ENCODE peak calls at places on chromosomes 3 and 15, in six cellular contexts. One of them, this sample, is unnamed.

GRCh38 chr3:58101499-58102370 is 93.5 kb downstream of the FLNB start:
- DNase-seq in stomach: peak
- DNase-seq in right lobe of liver: peak
- DNase-seq in brain microvascular endothelial cell: no peak
- DNase-seq in AG09319: no peak
- DNase-seq in progenitor cell of endocrine pancreas: no peak
- DNase-seq in this sample: no peak

GRCh38 chr15:74587924-74588323 is 27.7 kb upstream of the CLK3 start:
- DNase-seq in stomach: no peak
- DNase-seq in right lobe of liver: no peak
- DNase-seq in brain microvascular endothelial cell: no peak
- DNase-seq in AG09319: no peak
- DNase-seq in progenitor cell of endocrine pancreas: no peak
- DNase-seq in this sample: no peak

GRCh38 chr3:66011098-66011655 is 27.5 kb downstream of the MAGI1 start:
- DNase-seq in stomach: no peak
- DNase-seq in right lobe of liver: no peak
- DNase-seq in brain microvascular endothelial cell: no peak
- DNase-seq in AG09319: no peak
- DNase-seq in progenitor cell of endocrine pancreas: no peak
- DNase-seq in this sample: no peak

GRCh38 chr3:185353225-185353624 is 9.7 kb upstream of the MAP3K13 start:
- DNase-seq in stomach: no peak
- DNase-seq in right lobe of liver: no peak
- DNase-seq in brain microvascular endothelial cell: no peak
- DNase-seq in AG09319: no peak
- DNase-seq in progenitor cell of endocrine pancreas: no peak
- DNase-seq in this sample: no peak

GRCh38 chr3:100033184-100033583 is 81.1 kb downstream of the FILIP1L start:
- DNase-seq in stomach: no peak
- DNase-seq in right lobe of liver: no peak
- DNase-seq in brain microvascular endothelial cell: peak
- DNase-seq in AG09319: no peak
- DNase-seq in progenitor cell of endocrine pancreas: no peak
- DNase-seq in this sample: peak

GRCh38 chr15:51094606-51095569 is at the start of gene TNFAIP8L3:
- DNase-seq in stomach: no peak
- DNase-seq in right lobe of liver: no peak
- DNase-seq in brain microvascular endothelial cell: no peak
- DNase-seq in AG09319: no peak
- DNase-seq in progenitor cell of endocrine pancreas: no peak
- DNase-seq in this sample: no peak

GRCh38 chr3:46017720-46018119 is 9.6 kb downstream of the XCR1 start:
- DNase-seq in stomach: no peak
- DNase-seq in right lobe of liver: no peak
- DNase-seq in brain microvascular endothelial cell: no peak
- DNase-seq in AG09319: no peak
- DNase-seq in progenitor cell of endocrine pancreas: no peak
- DNase-seq in this sample: peak

GRCh38 chr15:51223771-51224229 is 114.6 kb downstream of the CYP19A1 start:
- DNase-seq in stomach: no peak
- DNase-seq in right lobe of liver: no peak
- DNase-seq in brain microvascular endothelial cell: peak
- DNase-seq in AG09319: peak
- DNase-seq in progenitor cell of endocrine pancreas: no peak
- DNase-seq in this sample: peak

GRCh38 chr3:36813320-36813719 is 49.0 kb upstream of the DCLK3 start:
- DNase-seq in stomach: no peak
- DNase-seq in right lobe of liver: no peak
- DNase-seq in brain microvascular endothelial cell: no peak
- DNase-seq in AG09319: no peak
- DNase-seq in progenitor cell of endocrine pancreas: no peak
- DNase-seq in this sample: no peak

GRCh38 chr3:7779331-7779730 is 722.3 kb upstream of the LMCD1 start:
- DNase-seq in stomach: no peak
- DNase-seq in right lobe of liver: no peak
- DNase-seq in brain microvascular endothelial cell: no peak
- DNase-seq in AG09319: no peak
- DNase-seq in progenitor cell of endocrine pancreas: no peak
- DNase-seq in this sample: no peak

GRCh38 chr15:50135123-50135541 is 16.1 kb upstream of the ATP8B4 start:
- DNase-seq in stomach: no peak
- DNase-seq in right lobe of liver: no peak
- DNase-seq in brain microvascular endothelial cell: peak
- DNase-seq in AG09319: no peak
- DNase-seq in progenitor cell of endocrine pancreas: no peak
- DNase-seq in this sample: no peak

GRCh38 chr15:84752700-84753099 is 4.3 kb downstream of the ZNF592 start:
- DNase-seq in stomach: no peak
- DNase-seq in right lobe of liver: no peak
- DNase-seq in brain microvascular endothelial cell: no peak
- DNase-seq in AG09319: no peak
- DNase-seq in progenitor cell of endocrine pancreas: no peak
- DNase-seq in this sample: peak

GRCh38 chr15:83837946-83838571 is 184.1 kb downstream of the ADAMTSL3 start:
- DNase-seq in stomach: peak
- DNase-seq in right lobe of liver: peak
- DNase-seq in brain microvascular endothelial cell: peak
- DNase-seq in AG09319: no peak
- DNase-seq in progenitor cell of endocrine pancreas: peak
- DNase-seq in this sample: no peak

GRCh38 chr15:77599899-77600298 is 32.8 kb downstream of the LINGO1 start:
- DNase-seq in stomach: no peak
- DNase-seq in right lobe of liver: no peak
- DNase-seq in brain microvascular endothelial cell: peak
- DNase-seq in AG09319: no peak
- DNase-seq in progenitor cell of endocrine pancreas: no peak
- DNase-seq in this sample: no peak

GRCh38 chr3:108053025-108053424 is 37.8 kb downstream of the CD47 start:
- DNase-seq in stomach: peak
- DNase-seq in right lobe of liver: no peak
- DNase-seq in brain microvascular endothelial cell: no peak
- DNase-seq in AG09319: no peak
- DNase-seq in progenitor cell of endocrine pancreas: no peak
- DNase-seq in this sample: no peak

GRCh38 chr3:13149331-13150203 is 76.3 kb upstream of the IQSEC1 start:
- DNase-seq in stomach: no peak
- DNase-seq in right lobe of liver: peak
- DNase-seq in brain microvascular endothelial cell: no peak
- DNase-seq in AG09319: no peak
- DNase-seq in progenitor cell of endocrine pancreas: no peak
- DNase-seq in this sample: no peak

GRCh38 chr3:111610189-111610588 is 15.0 kb upstream of the ZBED2 start:
- DNase-seq in stomach: no peak
- DNase-seq in right lobe of liver: no peak
- DNase-seq in brain microvascular endothelial cell: no peak
- DNase-seq in AG09319: no peak
- DNase-seq in progenitor cell of endocrine pancreas: no peak
- DNase-seq in this sample: no peak

GRCh38 chr3:175357758-175358157 is 498.6 kb downstream of the NAALADL2 start:
- DNase-seq in stomach: no peak
- DNase-seq in right lobe of liver: no peak
- DNase-seq in brain microvascular endothelial cell: no peak
- DNase-seq in AG09319: no peak
- DNase-seq in progenitor cell of endocrine pancreas: no peak
- DNase-seq in this sample: no peak

GRCh38 chr3:155664922-155665695 is 79.8 kb downstream of the PLCH1 start:
- DNase-seq in stomach: peak
- DNase-seq in right lobe of liver: no peak
- DNase-seq in brain microvascular endothelial cell: peak
- DNase-seq in AG09319: peak
- DNase-seq in progenitor cell of endocrine pancreas: no peak
- DNase-seq in this sample: peak

GRCh38 chr15:32746116-32746857 is 28.5 kb downstream of the GREM1 start:
- DNase-seq in stomach: no peak
- DNase-seq in right lobe of liver: no peak
- DNase-seq in brain microvascular endothelial cell: no peak
- DNase-seq in AG09319: no peak
- DNase-seq in progenitor cell of endocrine pancreas: no peak
- DNase-seq in this sample: no peak

GRCh38 chr3:50050361-50050760 is 38.4 kb upstream of the RBM5 start:
- DNase-seq in stomach: no peak
- DNase-seq in right lobe of liver: no peak
- DNase-seq in brain microvascular endothelial cell: peak
- DNase-seq in AG09319: peak
- DNase-seq in progenitor cell of endocrine pancreas: no peak
- DNase-seq in this sample: peak

GRCh38 chr15:63050737-63051700 is 8.5 kb downstream of the TPM1 start:
- DNase-seq in stomach: no peak
- DNase-seq in right lobe of liver: no peak
- DNase-seq in brain microvascular endothelial cell: peak
- DNase-seq in AG09319: no peak
- DNase-seq in progenitor cell of endocrine pancreas: no peak
- DNase-seq in this sample: peak

GRCh38 chr15:40795019-40795418 is 11.9 kb upstream of the ZFYVE19 start:
- DNase-seq in stomach: no peak
- DNase-seq in right lobe of liver: no peak
- DNase-seq in brain microvascular endothelial cell: no peak
- DNase-seq in AG09319: no peak
- DNase-seq in progenitor cell of endocrine pancreas: no peak
- DNase-seq in this sample: no peak

GRCh38 chr3:16124636-16125035 is 49.8 kb upstream of the GALNT15 start:
- DNase-seq in stomach: no peak
- DNase-seq in right lobe of liver: no peak
- DNase-seq in brain microvascular endothelial cell: peak
- DNase-seq in AG09319: peak
- DNase-seq in progenitor cell of endocrine pancreas: no peak
- DNase-seq in this sample: peak

GRCh38 chr15:47496343-47497185 is 220.7 kb upstream of the SEMA6D start:
- DNase-seq in stomach: no peak
- DNase-seq in right lobe of liver: no peak
- DNase-seq in brain microvascular endothelial cell: no peak
- DNase-seq in AG09319: no peak
- DNase-seq in progenitor cell of endocrine pancreas: no peak
- DNase-seq in this sample: no peak

GRCh38 chr3:48122504-48122903 is 65.7 kb downstream of the CDC25A start:
- DNase-seq in stomach: no peak
- DNase-seq in right lobe of liver: no peak
- DNase-seq in brain microvascular endothelial cell: no peak
- DNase-seq in AG09319: no peak
- DNase-seq in progenitor cell of endocrine pancreas: no peak
- DNase-seq in this sample: no peak

GRCh38 chr15:49644364-49644794 is 23.5 kb downstream of the DTWD1 start:
- DNase-seq in stomach: no peak
- DNase-seq in right lobe of liver: no peak
- DNase-seq in brain microvascular endothelial cell: peak
- DNase-seq in AG09319: no peak
- DNase-seq in progenitor cell of endocrine pancreas: no peak
- DNase-seq in this sample: no peak

GRCh38 chr3:134985841-134986520 is 190.9 kb downstream of the EPHB1 start:
- DNase-seq in stomach: no peak
- DNase-seq in right lobe of liver: no peak
- DNase-seq in brain microvascular endothelial cell: no peak
- DNase-seq in AG09319: no peak
- DNase-seq in progenitor cell of endocrine pancreas: no peak
- DNase-seq in this sample: peak

GRCh38 chr15:70892912-70893560 is 410 bp downstream of the LRRC49 start:
- DNase-seq in stomach: no peak
- DNase-seq in right lobe of liver: no peak
- DNase-seq in brain microvascular endothelial cell: peak
- DNase-seq in AG09319: peak
- DNase-seq in progenitor cell of endocrine pancreas: no peak
- DNase-seq in this sample: peak
- TF ChIP-seq CTCF in stomach: no peak
- TF ChIP-seq CTCF in right lobe of liver: peak
- TF ChIP-seq CTCF in brain microvascular endothelial cell: peak
- TF ChIP-seq CTCF in AG09319: peak
- TF ChIP-seq CTCF in progenitor cell of endocrine pancreas: peak
- TF ChIP-seq CTCF in this sample: peak

GRCh38 chr3:5071061-5071460 is 51.0 kb upstream of the ARL8B start:
- DNase-seq in stomach: no peak
- DNase-seq in right lobe of liver: no peak
- DNase-seq in brain microvascular endothelial cell: peak
- DNase-seq in AG09319: no peak
- DNase-seq in progenitor cell of endocrine pancreas: no peak
- DNase-seq in this sample: peak
- TF ChIP-seq CTCF in stomach: no peak
- TF ChIP-seq CTCF in right lobe of liver: no peak
- TF ChIP-seq CTCF in brain microvascular endothelial cell: no peak
- TF ChIP-seq CTCF in AG09319: peak
- TF ChIP-seq CTCF in progenitor cell of endocrine pancreas: no peak
- TF ChIP-seq CTCF in this sample: peak

DNA sequence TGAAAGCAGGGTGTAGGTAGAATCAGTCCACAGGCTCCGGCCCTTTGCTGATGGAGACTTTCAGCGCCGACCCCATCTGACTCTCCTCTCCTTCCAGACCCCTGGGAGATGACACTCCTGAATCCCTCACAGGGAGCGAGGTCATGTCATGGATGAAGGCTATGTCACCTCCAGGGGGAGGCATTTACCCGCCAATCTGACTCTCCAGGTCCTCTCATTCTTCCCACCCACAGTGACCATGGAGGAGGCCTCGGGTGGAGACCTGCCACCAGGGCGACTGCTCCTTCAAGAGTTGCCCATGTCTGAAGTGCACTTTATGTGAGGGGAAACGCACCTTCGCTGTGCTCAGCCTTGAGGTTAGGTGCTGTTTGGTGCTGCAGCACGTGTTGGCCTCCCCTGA is 112.7 kb downstream of the KLF13 start:
- DNase-seq in stomach: no peak
- DNase-seq in right lobe of liver: no peak
- DNase-seq in brain microvascular endothelial cell: no peak
- DNase-seq in AG09319: no peak
- DNase-seq in progenitor cell of endocrine pancreas: no peak
- DNase-seq in this sample: no peak
- TF ChIP-seq CTCF in stomach: no peak
- TF ChIP-seq CTCF in right lobe of liver: peak
- TF ChIP-seq CTCF in brain microvascular endothelial cell: peak
- TF ChIP-seq CTCF in AG09319: no peak
- TF ChIP-seq CTCF in progenitor cell of endocrine pancreas: peak
- TF ChIP-seq CTCF in this sample: peak

GRCh38 chr15:98777426-98777825 is 129.1 kb downstream of the IGF1R start:
- DNase-seq in stomach: no peak
- DNase-seq in right lobe of liver: no peak
- DNase-seq in brain microvascular endothelial cell: no peak
- DNase-seq in AG09319: no peak
- DNase-seq in progenitor cell of endocrine pancreas: no peak
- DNase-seq in this sample: no peak
- TF ChIP-seq CTCF in stomach: no peak
- TF ChIP-seq CTCF in right lobe of liver: no peak
- TF ChIP-seq CTCF in brain microvascular endothelial cell: no peak
- TF ChIP-seq CTCF in AG09319: no peak
- TF ChIP-seq CTCF in progenitor cell of endocrine pancreas: no peak
- TF ChIP-seq CTCF in this sample: no peak

DNA sequence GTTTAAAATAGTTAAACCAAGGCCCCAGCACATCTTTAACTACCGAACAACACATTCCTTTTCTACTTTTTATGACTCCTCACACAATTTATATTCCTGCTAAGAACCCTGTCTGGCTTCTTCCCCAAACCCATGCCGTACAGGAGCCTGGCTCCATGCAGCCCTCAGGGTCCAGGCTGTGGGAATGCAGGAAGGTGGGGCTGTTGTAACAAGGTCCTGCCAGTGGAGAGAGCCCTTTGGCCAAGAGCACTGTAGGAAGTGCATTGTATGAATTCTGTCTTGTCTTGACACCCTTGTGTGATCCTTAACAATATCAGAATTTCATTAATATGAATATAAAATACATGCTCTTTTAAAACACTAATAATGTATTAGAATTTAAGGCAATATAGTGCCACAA is 563.8 kb downstream of the TBL1XR1 start:
- DNase-seq in stomach: no peak
- DNase-seq in right lobe of liver: no peak
- DNase-seq in brain microvascular endothelial cell: no peak
- DNase-seq in AG09319: no peak
- DNase-seq in progenitor cell of endocrine pancreas: no peak
- DNase-seq in this sample: no peak
- TF ChIP-seq CTCF in stomach: no peak
- TF ChIP-seq CTCF in right lobe of liver: no peak
- TF ChIP-seq CTCF in brain microvascular endothelial cell: no peak
- TF ChIP-seq CTCF in AG09319: no peak
- TF ChIP-seq CTCF in progenitor cell of endocrine pancreas: no peak
- TF ChIP-seq CTCF in this sample: no peak

GRCh38 chr3:161770532-161771386 is 274.2 kb downstream of the OTOL1 start:
- DNase-seq in stomach: no peak
- DNase-seq in right lobe of liver: no peak
- DNase-seq in brain microvascular endothelial cell: peak
- DNase-seq in AG09319: no peak
- DNase-seq in progenitor cell of endocrine pancreas: no peak
- DNase-seq in this sample: no peak
- TF ChIP-seq CTCF in stomach: no peak
- TF ChIP-seq CTCF in right lobe of liver: no peak
- TF ChIP-seq CTCF in brain microvascular endothelial cell: no peak
- TF ChIP-seq CTCF in AG09319: no peak
- TF ChIP-seq CTCF in progenitor cell of endocrine pancreas: no peak
- TF ChIP-seq CTCF in this sample: no peak